ENCODE peak calls at places on chromosomes 2 and 18, in ten cellular contexts. B, S, E, G, J, U, N, W, A and M are unnamed samples.

GRCh38 chr2:107633580-107634147 is 193.0 kb upstream of the RGPD4 start:
- DNase-seq in B (peak), S (peak), E (no peak), G (peak), J (no peak), U (peak), N (no peak), W (peak), A (peak), M (no peak)

GRCh38 chr2:240369725-240370585 is 65.5 kb upstream of the GPC1 start:
- DNase-seq in B (peak), S (peak), E (peak), G (peak), J (no peak), U (peak), N (peak), W (peak), A (peak), M (peak)

GRCh38 chr18:57527479-57528237 is 58.8 kb downstream of the FECH start:
- DNase-seq in B (no peak), S (no peak), E (no peak), G (no peak), J (no peak), U (no peak), N (no peak), W (no peak), A (no peak), M (no peak)

GRCh38 chr18:35110554-35111058 is 69.4 kb downstream of the MAPRE2 start:
- DNase-seq in B (no peak), S (no peak), E (no peak), G (no peak), J (no peak), U (no peak), N (no peak), W (no peak), A (no peak), M (no peak)

GRCh38 chr2:128475427-128476211 is 157.0 kb upstream of the HS6ST1 start:
- DNase-seq in B (no peak), S (no peak), E (no peak), G (no peak), J (no peak), U (no peak), N (no peak), W (no peak), A (no peak), M (no peak)

GRCh38 chr2:124810132-124810531 is 785.0 kb downstream of the CNTNAP5 start:
- DNase-seq in B (peak), S (no peak), E (no peak), G (no peak), J (no peak), U (no peak), N (no peak), W (no peak), A (no peak), M (no peak)

GRCh38 chr18:75384144-75384543 is 43.4 kb downstream of the SMIM21 start:
- DNase-seq in B (no peak), S (no peak), E (no peak), G (no peak), J (no peak), U (no peak), N (no peak), W (no peak), A (no peak), M (no peak)

GRCh38 chr2:28224648-28225471 is 167.8 kb upstream of the FOSL2 start:
- DNase-seq in B (no peak), S (peak), E (peak), G (peak), J (no peak), U (peak), N (no peak), W (no peak), A (peak), M (no peak)

GRCh38 chr18:31977270-31977872 is 34.4 kb upstream of the TRAPPC8 start:
- DNase-seq in B (peak), S (no peak), E (no peak), G (peak), J (no peak), U (peak), N (no peak), W (no peak), A (peak), M (no peak)

GRCh38 chr2:63444565-63445288 is 143.6 kb downstream of the WDPCP start:
- DNase-seq in B (no peak), S (no peak), E (no peak), G (no peak), J (no peak), U (no peak), N (no peak), W (no peak), A (no peak), M (no peak)

GRCh38 chr2:231795525-231796327 is 9.5 kb downstream of the COPS7B start:
- DNase-seq in B (peak), S (no peak), E (peak), G (peak), J (no peak), U (peak), N (no peak), W (peak), A (peak), M (no peak)